ENCODE peak calls at places on chromosomes 11 and 22, in six cellular contexts. One of them, this sample, is unnamed.

GRCh38 chr22:30704978-30705377 is 10.3 kb downstream of the OSBP2 start:
- DNase-seq in neural progenitor cell: no peak
- DNase-seq in PC-3: no peak
- DNase-seq in GM23338: no peak
- DNase-seq in GM23248: no peak
- DNase-seq in OCI-LY7: no peak
- DNase-seq in this sample: no peak

GRCh38 chr22:26642465-26643367 is 14.7 kb upstream of the MIAT start:
- DNase-seq in neural progenitor cell: peak
- DNase-seq in PC-3: no peak
- DNase-seq in GM23338: peak
- DNase-seq in GM23248: no peak
- DNase-seq in OCI-LY7: peak
- DNase-seq in this sample: no peak

GRCh38 chr11:17197431-17197898 is 10.3 kb downstream of the PIK3C2A start:
- DNase-seq in neural progenitor cell: no peak
- DNase-seq in PC-3: peak
- DNase-seq in GM23338: no peak
- DNase-seq in GM23248: peak
- DNase-seq in OCI-LY7: no peak
- DNase-seq in this sample: no peak

GRCh38 chr22:23531283-23531921 is 48.7 kb downstream of the IGLL1 start:
- DNase-seq in neural progenitor cell: no peak
- DNase-seq in PC-3: no peak
- DNase-seq in GM23338: no peak
- DNase-seq in GM23248: no peak
- DNase-seq in OCI-LY7: no peak
- DNase-seq in this sample: no peak

GRCh38 chr11:75341583-75341982 is 9.9 kb downstream of the ARRB1 start:
- DNase-seq in neural progenitor cell: no peak
- DNase-seq in PC-3: no peak
- DNase-seq in GM23338: no peak
- DNase-seq in GM23248: no peak
- DNase-seq in OCI-LY7: no peak
- DNase-seq in this sample: no peak

GRCh38 chr22:24146190-24146616 is 35.1 kb upstream of the SUSD2 start:
- DNase-seq in neural progenitor cell: peak
- DNase-seq in PC-3: peak
- DNase-seq in GM23338: peak
- DNase-seq in GM23248: peak
- DNase-seq in OCI-LY7: peak
- DNase-seq in this sample: peak

GRCh38 chr11:112440518-112440917 is 179.9 kb upstream of the PLET1 start:
- DNase-seq in neural progenitor cell: peak
- DNase-seq in PC-3: no peak
- DNase-seq in GM23338: peak
- DNase-seq in GM23248: no peak
- DNase-seq in OCI-LY7: no peak
- DNase-seq in this sample: no peak

GRCh38 chr22:48320671-48321515 is 1506.8 kb downstream of the BRD1 start:
- DNase-seq in neural progenitor cell: peak
- DNase-seq in PC-3: no peak
- DNase-seq in GM23338: no peak
- DNase-seq in GM23248: no peak
- DNase-seq in OCI-LY7: no peak
- DNase-seq in this sample: no peak

GRCh38 chr22:28999510-29000224 is 62.0 kb downstream of the C22orf31 start:
- DNase-seq in neural progenitor cell: no peak
- DNase-seq in PC-3: no peak
- DNase-seq in GM23338: no peak
- DNase-seq in GM23248: peak
- DNase-seq in OCI-LY7: no peak
- DNase-seq in this sample: no peak

GRCh38 chr11:43868852-43869567 is 11.6 kb upstream of the ALKBH3 start:
- DNase-seq in neural progenitor cell: no peak
- DNase-seq in PC-3: peak
- DNase-seq in GM23338: no peak
- DNase-seq in GM23248: peak
- DNase-seq in OCI-LY7: no peak
- DNase-seq in this sample: no peak

GRCh38 chr11:106398396-106399074 is 321.1 kb downstream of the AASDHPPT start:
- DNase-seq in neural progenitor cell: no peak
- DNase-seq in PC-3: peak
- DNase-seq in GM23338: no peak
- DNase-seq in GM23248: peak
- DNase-seq in OCI-LY7: no peak
- DNase-seq in this sample: no peak

GRCh38 chr11:73240190-73240781 is 22.2 kb downstream of the P2RY2 start:
- DNase-seq in neural progenitor cell: peak
- DNase-seq in PC-3: no peak
- DNase-seq in GM23338: no peak
- DNase-seq in GM23248: peak
- DNase-seq in OCI-LY7: no peak
- DNase-seq in this sample: no peak

GRCh38 chr11:44857490-44857889 is 93.2 kb downstream of the TP53I11 start:
- DNase-seq in neural progenitor cell: no peak
- DNase-seq in PC-3: no peak
- DNase-seq in GM23338: no peak
- DNase-seq in GM23248: no peak
- DNase-seq in OCI-LY7: no peak
- DNase-seq in this sample: peak

GRCh38 chr22:25709758-25710157 is 32.2 kb upstream of the MYO18B start:
- DNase-seq in neural progenitor cell: no peak
- DNase-seq in PC-3: no peak
- DNase-seq in GM23338: no peak
- DNase-seq in GM23248: no peak
- DNase-seq in OCI-LY7: peak
- DNase-seq in this sample: no peak

GRCh38 chr11:116790167-116791001 is 1.3 kb downstream of the APOA5 start:
- DNase-seq in neural progenitor cell: no peak
- DNase-seq in PC-3: no peak
- DNase-seq in GM23338: no peak
- DNase-seq in GM23248: no peak
- DNase-seq in OCI-LY7: no peak
- DNase-seq in this sample: no peak

GRCh38 chr11:109222730-109223129 is 199.3 kb upstream of the C11orf87 start:
- DNase-seq in neural progenitor cell: no peak
- DNase-seq in PC-3: no peak
- DNase-seq in GM23338: no peak
- DNase-seq in GM23248: no peak
- DNase-seq in OCI-LY7: no peak
- DNase-seq in this sample: no peak

GRCh38 chr11:128685383-128686044 is 8.4 kb upstream of the FLI1 start:
- DNase-seq in neural progenitor cell: no peak
- DNase-seq in PC-3: no peak
- DNase-seq in GM23338: peak
- DNase-seq in GM23248: no peak
- DNase-seq in OCI-LY7: no peak
- DNase-seq in this sample: no peak

GRCh38 chr22:37995460-37995859 is 11.1 kb upstream of the SOX10 start:
- DNase-seq in neural progenitor cell: no peak
- DNase-seq in PC-3: no peak
- DNase-seq in GM23338: no peak
- DNase-seq in GM23248: no peak
- DNase-seq in OCI-LY7: no peak
- DNase-seq in this sample: no peak

GRCh38 chr22:24208012-24208749 is 26.9 kb downstream of the SUSD2 start:
- DNase-seq in neural progenitor cell: no peak
- DNase-seq in PC-3: peak
- DNase-seq in GM23338: no peak
- DNase-seq in GM23248: peak
- DNase-seq in OCI-LY7: no peak
- DNase-seq in this sample: peak

GRCh38 chr11:43819926-43820325 is 60.7 kb upstream of the ALKBH3 start:
- DNase-seq in neural progenitor cell: no peak
- DNase-seq in PC-3: no peak
- DNase-seq in GM23338: no peak
- DNase-seq in GM23248: no peak
- DNase-seq in OCI-LY7: no peak
- DNase-seq in this sample: no peak

GRCh38 chr11:47485112-47485511 is 36.2 kb upstream of the RAPSN start:
- DNase-seq in neural progenitor cell: no peak
- DNase-seq in PC-3: no peak
- DNase-seq in GM23338: no peak
- DNase-seq in GM23248: no peak
- DNase-seq in OCI-LY7: no peak
- DNase-seq in this sample: no peak

GRCh38 chr11:45328726-45329125 is 42.6 kb upstream of the SYT13 start:
- DNase-seq in neural progenitor cell: no peak
- DNase-seq in PC-3: no peak
- DNase-seq in GM23338: no peak
- DNase-seq in GM23248: no peak
- DNase-seq in OCI-LY7: no peak
- DNase-seq in this sample: no peak

GRCh38 chr11:133249065-133249464 is 283.2 kb downstream of the OPCML start:
- DNase-seq in neural progenitor cell: peak
- DNase-seq in PC-3: no peak
- DNase-seq in GM23338: no peak
- DNase-seq in GM23248: no peak
- DNase-seq in OCI-LY7: no peak
- DNase-seq in this sample: no peak

GRCh38 chr11:35178067-35178805 is 39.3 kb downstream of the CD44 start:
- DNase-seq in neural progenitor cell: no peak
- DNase-seq in PC-3: no peak
- DNase-seq in GM23338: no peak
- DNase-seq in GM23248: no peak
- DNase-seq in OCI-LY7: no peak
- DNase-seq in this sample: no peak

GRCh38 chr11:35174666-35175065 is 35.7 kb downstream of the CD44 start:
- DNase-seq in neural progenitor cell: no peak
- DNase-seq in PC-3: peak
- DNase-seq in GM23338: no peak
- DNase-seq in GM23248: peak
- DNase-seq in OCI-LY7: no peak
- DNase-seq in this sample: no peak

GRCh38 chr11:35179466-35180135 is 40.6 kb downstream of the CD44 start:
- DNase-seq in neural progenitor cell: no peak
- DNase-seq in PC-3: peak
- DNase-seq in GM23338: no peak
- DNase-seq in GM23248: peak
- DNase-seq in OCI-LY7: no peak
- DNase-seq in this sample: no peak

GRCh38 chr11:35178862-35179261 is 39.9 kb downstream of the CD44 start:
- DNase-seq in neural progenitor cell: no peak
- DNase-seq in PC-3: peak
- DNase-seq in GM23338: no peak
- DNase-seq in GM23248: peak
- DNase-seq in OCI-LY7: no peak
- DNase-seq in this sample: no peak

DNA sequence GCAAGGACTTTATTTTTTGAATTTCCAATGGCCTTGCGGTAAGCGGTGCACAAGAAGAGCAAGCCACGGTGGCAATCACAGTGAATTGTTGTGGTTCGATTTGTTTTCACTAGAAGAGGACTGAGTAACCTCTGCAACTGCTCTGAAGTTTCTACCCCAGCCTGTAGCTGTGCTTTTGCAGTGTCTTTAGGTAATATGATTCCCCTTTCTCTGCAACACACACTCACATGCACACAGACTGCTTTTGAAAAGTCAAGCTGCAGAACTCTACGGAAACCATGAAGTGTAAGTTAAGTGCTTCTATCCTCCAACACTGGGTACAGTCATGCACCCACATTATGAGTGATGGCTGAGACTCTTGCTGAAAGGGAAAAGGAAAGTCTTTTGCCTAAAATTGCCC is 38.4 kb downstream of the CD44 start:
- DNase-seq in neural progenitor cell: no peak
- DNase-seq in PC-3: no peak
- DNase-seq in GM23338: no peak
- DNase-seq in GM23248: no peak
- DNase-seq in OCI-LY7: no peak
- DNase-seq in this sample: no peak
- TF ChIP-seq EZH2phosphoT487 in neural progenitor cell: no peak
- TF ChIP-seq EZH2phosphoT487 in PC-3: no peak
- TF ChIP-seq EZH2phosphoT487 in GM23338: no peak
- TF ChIP-seq EZH2phosphoT487 in GM23248: no peak
- TF ChIP-seq EZH2phosphoT487 in OCI-LY7: no peak
- TF ChIP-seq EZH2phosphoT487 in this sample: no peak

GRCh38 chr22:42990131-42990838 is 24.7 kb downstream of the PACSIN2 start:
- DNase-seq in neural progenitor cell: peak
- DNase-seq in PC-3: peak
- DNase-seq in GM23338: peak
- DNase-seq in GM23248: peak
- DNase-seq in OCI-LY7: no peak
- DNase-seq in this sample: no peak
- TF ChIP-seq EZH2phosphoT487 in neural progenitor cell: no peak
- TF ChIP-seq EZH2phosphoT487 in PC-3: no peak
- TF ChIP-seq EZH2phosphoT487 in GM23338: no peak
- TF ChIP-seq EZH2phosphoT487 in GM23248: no peak
- TF ChIP-seq EZH2phosphoT487 in OCI-LY7: no peak
- TF ChIP-seq EZH2phosphoT487 in this sample: no peak

GRCh38 chr22:20155330-20156041 is 4.6 kb upstream of the CCDC188 start:
- DNase-seq in neural progenitor cell: peak
- DNase-seq in PC-3: no peak
- DNase-seq in GM23338: no peak
- DNase-seq in GM23248: peak
- DNase-seq in OCI-LY7: no peak
- DNase-seq in this sample: peak
- TF ChIP-seq EZH2phosphoT487 in neural progenitor cell: no peak
- TF ChIP-seq EZH2phosphoT487 in PC-3: no peak
- TF ChIP-seq EZH2phosphoT487 in GM23338: no peak
- TF ChIP-seq EZH2phosphoT487 in GM23248: no peak
- TF ChIP-seq EZH2phosphoT487 in OCI-LY7: no peak
- TF ChIP-seq EZH2phosphoT487 in this sample: no peak

GRCh38 chr11:10590516-10590915 is 22.1 kb upstream of the LYVE1 start:
- DNase-seq in neural progenitor cell: no peak
- DNase-seq in PC-3: no peak
- DNase-seq in GM23338: no peak
- DNase-seq in GM23248: no peak
- DNase-seq in OCI-LY7: no peak
- DNase-seq in this sample: no peak

GRCh38 chr11:10592331-10592730 is 23.9 kb upstream of the LYVE1 start:
- DNase-seq in neural progenitor cell: no peak
- DNase-seq in PC-3: peak
- DNase-seq in GM23338: no peak
- DNase-seq in GM23248: peak
- DNase-seq in OCI-LY7: no peak
- DNase-seq in this sample: no peak

GRCh38 chr11:10591741-10592140 is 23.3 kb upstream of the LYVE1 start:
- DNase-seq in neural progenitor cell: no peak
- DNase-seq in PC-3: no peak
- DNase-seq in GM23338: no peak
- DNase-seq in GM23248: peak
- DNase-seq in OCI-LY7: no peak
- DNase-seq in this sample: no peak

GRCh38 chr11:10587995-10588394 is 19.5 kb upstream of the LYVE1 start:
- DNase-seq in neural progenitor cell: no peak
- DNase-seq in PC-3: no peak
- DNase-seq in GM23338: no peak
- DNase-seq in GM23248: no peak
- DNase-seq in OCI-LY7: no peak
- DNase-seq in this sample: no peak

DNA sequence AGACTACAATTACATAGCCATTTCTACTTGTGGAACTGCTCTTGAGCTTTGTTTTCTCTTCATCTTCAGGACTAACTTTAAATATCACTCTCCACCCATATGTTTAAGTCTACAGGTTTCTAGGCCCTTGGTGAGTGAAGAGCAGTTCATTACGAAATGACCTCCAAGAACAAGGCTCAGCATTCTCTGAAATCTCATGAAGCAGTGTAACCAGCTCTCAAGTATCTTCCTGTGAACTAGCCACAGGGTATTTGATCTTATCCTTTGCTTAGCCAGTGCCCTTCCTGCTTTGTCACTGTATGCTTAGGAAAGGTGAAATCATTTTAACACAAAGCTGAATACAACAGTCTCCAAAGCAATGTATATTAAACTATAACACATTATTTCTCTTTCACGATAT is 20.4 kb upstream of the LYVE1 start:
- DNase-seq in neural progenitor cell: no peak
- DNase-seq in PC-3: peak
- DNase-seq in GM23338: no peak
- DNase-seq in GM23248: no peak
- DNase-seq in OCI-LY7: no peak
- DNase-seq in this sample: no peak
- TF ChIP-seq EZH2phosphoT487 in neural progenitor cell: no peak
- TF ChIP-seq EZH2phosphoT487 in PC-3: no peak
- TF ChIP-seq EZH2phosphoT487 in GM23338: no peak
- TF ChIP-seq EZH2phosphoT487 in GM23248: no peak
- TF ChIP-seq EZH2phosphoT487 in OCI-LY7: no peak
- TF ChIP-seq EZH2phosphoT487 in this sample: no peak

This sample was measured in SK-N-SH.